ENCODE peak calls at places on chromosomes 1 and 21, in six cellular contexts. X, E, P, C, K and H are unnamed samples.

GRCh38 chr1:111399792-111400610 is 27.5 kb downstream of the OVGP1 start:
- DNase-seq in X (no peak), E (peak), P (peak), C (peak), K (peak), H (peak)

GRCh38 chr1:157992031-157992568 is 1.3 kb upstream of the KIRREL1 start:
- DNase-seq in X (no peak), E (peak), P (peak), C (peak), K (peak), H (peak)

GRCh38 chr1:192609110-192610079 is 26.6 kb upstream of the RGS13 start:
- DNase-seq in X (no peak), E (no peak), P (peak), C (peak), K (no peak), H (no peak)

GRCh38 chr1:207828485-207829158 is 76.8 kb downstream of the CD46 start:
- DNase-seq in X (peak), E (peak), P (peak), C (peak), K (peak), H (peak)

GRCh38 chr1:16716691-16717173 is 23.6 kb upstream of the RNU1-4 start:
- DNase-seq in X (no peak), E (no peak), P (no peak), C (no peak), K (no peak), H (no peak)

GRCh38 chr1:228450200-228450599 is 33.5 kb upstream of the TRIM17 start:
- DNase-seq in X (no peak), E (no peak), P (no peak), C (no peak), K (no peak), H (no peak)

GRCh38 chr1:147833231-147833840 is 69.3 kb upstream of the GJA8 start:
- DNase-seq in X (no peak), E (no peak), P (no peak), C (no peak), K (no peak), H (no peak)

GRCh38 chr21:45794040-45794439 is 150.5 kb downstream of the PCBP3 start:
- DNase-seq in X (no peak), E (no peak), P (no peak), C (no peak), K (no peak), H (no peak)

GRCh38 chr1:89288051-89288340 is 15.3 kb upstream of the GBP5 start:
- DNase-seq in X (no peak), E (no peak), P (no peak), C (no peak), K (no peak), H (no peak)

GRCh38 chr1:215958836-215959235 is 391.7 kb downstream of the KCTD3 start:
- DNase-seq in X (no peak), E (no peak), P (no peak), C (no peak), K (no peak), H (no peak)

GRCh38 chr1:245232936-245233335 is 78.2 kb downstream of the KIF26B start:
- DNase-seq in X (no peak), E (no peak), P (no peak), C (no peak), K (no peak), H (no peak)

GRCh38 chr1:220121791-220122530 is 28.0 kb downstream of the IARS2 start:
- DNase-seq in X (no peak), E (no peak), P (no peak), C (peak), K (no peak), H (no peak)

DNA sequence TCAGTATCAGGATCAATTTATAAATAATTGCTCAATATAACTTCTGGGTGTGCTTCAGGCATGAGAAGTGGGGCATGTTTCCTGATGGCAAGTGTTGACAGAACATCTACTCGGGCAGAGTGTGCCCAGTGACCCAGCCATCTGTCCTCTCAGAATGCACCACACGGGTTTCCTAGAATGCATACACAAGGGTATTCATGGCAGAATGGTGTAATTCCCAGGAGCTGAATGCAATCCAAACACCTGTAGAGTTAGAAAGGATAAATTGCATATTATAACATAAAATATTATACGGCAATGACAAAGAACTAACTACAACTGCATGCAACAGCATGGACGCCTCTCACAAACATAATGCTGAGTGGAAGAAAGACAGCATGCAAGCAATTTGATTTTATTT is 391.9 kb downstream of the SIPA1L2 start:
- DNase-seq in X (no peak), E (no peak), P (no peak), C (no peak), K (no peak), H (no peak)
- TF ChIP-seq CTCF in X (no peak), E (no peak), P (no peak), C (no peak), K (no peak), H (no peak)

GRCh38 chr1:151010346-151010726 is 2.1 kb downstream of the PRUNE1 start:
- DNase-seq in X (no peak), E (no peak), P (no peak), C (no peak), K (no peak), H (no peak)

GRCh38 chr1:151011154-151011850 is 3.1 kb downstream of the PRUNE1 start:
- DNase-seq in X (no peak), E (no peak), P (no peak), C (no peak), K (no peak), H (no peak)

GRCh38 chr1:151009674-151010345 is 1.6 kb downstream of the PRUNE1 start:
- DNase-seq in X (no peak), E (no peak), P (no peak), C (no peak), K (no peak), H (no peak)

GRCh38 chr1:151012684-151013471 is 4.6 kb downstream of the PRUNE1 start:
- DNase-seq in X (no peak), E (no peak), P (no peak), C (peak), K (no peak), H (peak)

GRCh38 chr1:151013518-151013917 is 5.3 kb downstream of the PRUNE1 start:
- DNase-seq in X (no peak), E (no peak), P (peak), C (no peak), K (peak), H (peak)
- TF ChIP-seq CTCF in X (no peak), E (no peak), P (peak), C (no peak), K (peak), H (peak)

DNA sequence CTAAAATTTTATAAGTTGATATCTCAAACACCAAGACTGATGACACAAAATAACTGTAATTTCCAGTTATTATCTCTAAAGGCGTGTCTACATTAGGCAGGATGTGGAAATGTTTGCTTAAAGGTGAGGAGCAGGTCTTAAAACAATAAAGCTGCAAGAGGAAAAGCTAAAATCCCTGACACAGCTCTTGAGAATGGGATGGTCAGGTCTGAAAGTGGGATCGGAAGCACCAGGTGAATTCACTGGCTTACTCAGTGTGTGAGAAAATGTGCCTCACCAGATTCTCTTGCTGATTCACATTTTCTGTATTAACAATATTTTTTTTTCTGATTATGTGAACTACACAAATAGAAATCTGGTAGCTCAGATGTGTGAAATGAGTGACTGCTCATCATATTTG is 421.9 kb upstream of the ADAMTS5 start:
- DNase-seq in X (no peak), E (no peak), P (no peak), C (no peak), K (no peak), H (no peak)
- TF ChIP-seq CTCF in X (no peak), E (no peak), P (no peak), C (no peak), K (no peak), H (no peak)

DNA sequence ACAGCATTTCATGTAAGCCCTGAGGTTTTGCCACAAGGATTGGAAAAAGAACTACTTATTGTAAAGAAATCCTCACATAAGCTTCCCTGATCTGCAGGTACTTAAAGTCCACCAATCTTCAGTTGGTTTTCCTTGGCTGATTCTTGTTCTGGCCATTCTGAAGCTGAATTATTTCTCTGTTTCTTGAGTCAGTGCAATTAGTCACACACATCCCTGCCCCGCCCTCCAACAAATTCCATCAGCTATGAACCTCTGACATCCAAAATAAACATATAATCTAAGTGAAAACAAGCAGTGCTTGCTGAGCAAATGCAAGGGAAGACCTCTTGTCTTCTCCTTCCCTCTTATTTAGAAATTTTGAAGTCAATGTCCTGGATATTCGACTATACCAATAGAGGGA is 8.2 kb upstream of the FNDC7 start:
- DNase-seq in X (no peak), E (peak), P (no peak), C (no peak), K (peak), H (peak)
- TF ChIP-seq CTCF in X (no peak), E (no peak), P (no peak), C (no peak), K (no peak), H (no peak)

GRCh38 chr21:42850866-42851391 is 28.4 kb downstream of the WDR4 start:
- DNase-seq in X (no peak), E (no peak), P (no peak), C (no peak), K (peak), H (peak)
- TF ChIP-seq CTCF in X (peak), E (peak), P (peak), C (peak), K (peak), H (peak)

GRCh38 chr1:172425339-172425738 is 4.9 kb downstream of the C1orf105 start:
- DNase-seq in X (no peak), E (no peak), P (no peak), C (no peak), K (no peak), H (no peak)

GRCh38 chr1:172417552-172417951 is 2.9 kb upstream of the C1orf105 start:
- DNase-seq in X (no peak), E (no peak), P (no peak), C (no peak), K (no peak), H (no peak)

GRCh38 chr1:172423336-172423735 is 2.9 kb downstream of the C1orf105 start:
- DNase-seq in X (no peak), E (no peak), P (no peak), C (no peak), K (no peak), H (no peak)

GRCh38 chr1:172420385-172420784 is at the start of gene C1orf105:
- DNase-seq in X (no peak), E (no peak), P (no peak), C (no peak), K (no peak), H (no peak)

GRCh38 chr1:172421974-172422604 is 1.6 kb downstream of the C1orf105 start:
- DNase-seq in X (no peak), E (no peak), P (no peak), C (no peak), K (no peak), H (peak)
- TF ChIP-seq CTCF in X (no peak), E (no peak), P (no peak), C (no peak), K (no peak), H (no peak)

DNA sequence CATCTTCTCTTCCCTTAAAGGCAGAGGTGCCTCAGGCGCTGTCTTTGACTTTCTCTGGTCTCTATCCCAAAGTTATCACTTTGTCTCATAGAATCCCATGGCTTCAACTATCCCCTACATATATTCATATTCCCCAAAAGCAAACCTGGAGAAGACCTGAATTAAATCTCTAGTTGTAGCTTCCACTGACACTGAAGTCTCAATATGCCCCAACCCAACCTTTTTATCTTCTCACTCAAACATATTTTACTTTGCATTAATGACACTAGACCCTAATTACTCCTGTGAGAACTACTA is 354.5 kb upstream of the DUSP10 start:
- DNase-seq in X (no peak), E (no peak), P (no peak), C (no peak), K (no peak), H (no peak)
- TF ChIP-seq CTCF in X (no peak), E (no peak), P (peak), C (no peak), K (no peak), H (no peak)

GRCh38 chr1:203039609-203040517 is 13.6 kb downstream of the PPFIA4 start:
- DNase-seq in X (no peak), E (no peak), P (no peak), C (no peak), K (peak), H (no peak)
- TF ChIP-seq CTCF in X (peak), E (peak), P (peak), C (no peak), K (peak), H (peak)

GRCh38 chr1:202516434-202516877 is 168.0 kb downstream of the PPP1R12B start:
- DNase-seq in X (peak), E (no peak), P (no peak), C (no peak), K (peak), H (no peak)
- TF ChIP-seq CTCF in X (no peak), E (no peak), P (no peak), C (no peak), K (no peak), H (no peak)